ENCODE peak calls at places on chromosomes 4 and X, in seven cellular contexts. Z is Calu3, P is sigmoid colon, D is lower lobe of right lung, H is brain microvascular endothelial cell, R is neural crest cell, G is heart right ventricle. L is an unnamed sample.

GRCh38 chrX:24229400-24229879 is 79.9 kb downstream of the ZFX start:
- DNase-seq in Z (no peak), P (no peak), D (no peak), H (no peak), R (no peak), G (no peak), L (no peak)

GRCh38 chr4:13329963-13330362 is 154.2 kb downstream of the RAB28 start:
- DNase-seq in Z (no peak), P (no peak), D (no peak), H (no peak), R (no peak), G (no peak), L (no peak)

GRCh38 chr4:179678093-179678804 is 2236.0 kb upstream of the AGA start:
- DNase-seq in Z (no peak), P (no peak), D (no peak), H (peak; percentile 3), R (no peak), G (no peak), L (no peak)

GRCh38 chrX:627510-627964 is 3.1 kb upstream of the SHOX start:
- DNase-seq in Z (no peak), P (peak; percentile 38), D (no peak), H (no peak), R (no peak), G (no peak), L (no peak)

GRCh38 chr4:54727346-54727745 is 69.6 kb downstream of the KIT start:
- DNase-seq in Z (no peak), P (no peak), D (no peak), H (no peak), R (no peak), G (no peak), L (no peak)

GRCh38 chr4:1449475-1449832 is 43.2 kb upstream of the NKX1-1 start:
- DNase-seq in Z (no peak), P (no peak), D (peak; percentile 35), H (no peak), R (no peak), G (no peak), L (no peak)

GRCh38 chrX:20362268-20363002 is 95.7 kb upstream of the RPS6KA3 start:
- DNase-seq in Z (peak; percentile 61), P (no peak), D (no peak), H (peak; percentile 62), R (no peak), G (no peak), L (no peak)

GRCh38 chr4:14856076-14856926 is 146.0 kb upstream of the CPEB2 start:
- DNase-seq in Z (peak; percentile 67), P (peak; percentile 87), D (peak; percentile 63), H (peak; percentile 99), R (no peak), G (no peak), L (no peak)

GRCh38 chr4:149063007-149063406 is 620.8 kb upstream of the NR3C2 start:
- DNase-seq in Z (no peak), P (no peak), D (no peak), H (no peak), R (no peak), G (no peak), L (no peak)

GRCh38 chr4:79331126-79331876 is 5.4 kb upstream of the NAA11 start:
- DNase-seq in Z (peak; percentile 2), P (no peak), D (no peak), H (peak; percentile 6), R (no peak), G (no peak), L (no peak)

GRCh38 chr4:186342582-186342981 is 76.6 kb downstream of the F11 start:
- DNase-seq in Z (no peak), P (no peak), D (no peak), H (no peak), R (no peak), G (no peak), L (no peak)

GRCh38 chr4:151012376-151012775 is 2.7 kb downstream of the LRBA start:
- DNase-seq in Z (no peak), P (no peak), D (no peak), H (no peak), R (no peak), G (no peak), L (no peak)

GRCh38 chr4:73662709-73663546 is 42.7 kb upstream of the RASSF6 start:
- DNase-seq in Z (no peak), P (no peak), D (no peak), H (peak; percentile 47), R (no peak), G (no peak), L (no peak)

GRCh38 chr4:113101669-113102068 is 52.2 kb downstream of the ANK2 start:
- DNase-seq in Z (no peak), P (no peak), D (no peak), H (peak; percentile 39), R (no peak), G (no peak), L (no peak)

GRCh38 chrX:135688137-135688536 is 25.3 kb upstream of the CT45A1 start:
- DNase-seq in Z (no peak), P (no peak), D (no peak), H (no peak), R (no peak), G (no peak), L (no peak)

GRCh38 chr4:130478406-130478805 is 1382.5 kb downstream of the C4orf33 start:
- DNase-seq in Z (no peak), P (no peak), D (no peak), H (peak; percentile 91), R (no peak), G (no peak), L (no peak)

GRCh38 chrX:106919932-106920452 is at the start of gene CLDN2:
- DNase-seq in Z (no peak), P (no peak), D (no peak), H (no peak), R (no peak), G (no peak), L (no peak)

GRCh38 chr4:74654230-74654681 is 140.1 kb downstream of the BTC start:
- DNase-seq in Z (peak; percentile 80), P (no peak), D (no peak), H (peak; percentile 51), R (no peak), G (no peak), L (no peak)

GRCh38 chrX:136251042-136251991 is at the start of gene MAP7D3:
- DNase-seq in Z (peak; percentile 60), P (peak; percentile 82), D (peak; percentile 80), H (no peak), R (peak; percentile 30), G (peak; percentile 71), L (peak; percentile 25)

GRCh38 chr4:3340703-3341088 is 47.9 kb downstream of the RGS12 start:
- DNase-seq in Z (no peak), P (no peak), D (peak; percentile 91), H (no peak), R (no peak), G (no peak), L (no peak)

GRCh38 chrX:132603700-132604286 is 115.0 kb upstream of the MBNL3 start:
- DNase-seq in Z (no peak), P (no peak), D (no peak), H (no peak), R (no peak), G (no peak), L (no peak)

GRCh38 chr4:55385201-55385649 is 10.5 kb upstream of the TMEM165 start:
- DNase-seq in Z (no peak), P (no peak), D (no peak), H (peak; percentile 60), R (no peak), G (no peak), L (no peak)

GRCh38 chr4:7708981-7709380 is 230.7 kb downstream of the AFAP1 start:
- DNase-seq in Z (no peak), P (no peak), D (no peak), H (peak; percentile 24), R (no peak), G (no peak), L (no peak)

GRCh38 chrX:81412428-81412827 is 210.5 kb downstream of the SH3BGRL start:
- DNase-seq in Z (no peak), P (no peak), D (no peak), H (no peak), R (no peak), G (no peak), L (no peak)

GRCh38 chrX:81411517-81411916 is 209.6 kb downstream of the SH3BGRL start:
- DNase-seq in Z (no peak), P (no peak), D (no peak), H (no peak), R (no peak), G (no peak), L (no peak)

DNA sequence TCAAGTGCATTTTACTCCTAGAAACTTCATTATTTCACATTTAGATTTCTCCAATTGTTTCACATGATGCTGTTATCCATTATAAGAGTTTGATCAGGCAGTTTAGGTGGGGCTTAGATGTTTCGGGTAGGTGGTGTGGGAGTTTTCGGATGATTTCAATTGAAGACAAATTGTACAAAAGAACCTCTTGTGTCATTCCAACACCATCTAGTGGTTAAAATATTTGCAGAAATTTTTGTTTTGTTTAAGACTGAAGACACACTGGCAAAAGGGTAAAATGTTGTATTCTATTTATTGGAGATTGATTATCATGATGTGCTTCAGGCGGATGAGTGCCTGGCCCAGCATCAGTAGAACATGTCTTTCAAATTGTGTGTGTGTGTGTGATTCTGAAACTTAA is 212.7 kb downstream of the SH3BGRL start:
- DNase-seq in Z (no peak), P (no peak), D (no peak), H (no peak), R (no peak), G (no peak), L (no peak)
- TF ChIP-seq CTCF in Z (no peak), P (no peak), D (no peak), H (no peak), R (no peak), G (peak; percentile 19), L (no peak)

GRCh38 chr4:119087121-119087520 is 48.5 kb upstream of the MYOZ2 start:
- DNase-seq in Z (no peak), P (no peak), D (no peak), H (no peak), R (no peak), G (no peak), L (no peak)
- TF ChIP-seq CTCF in Z (no peak), P (no peak), D (peak; percentile 30), H (peak; percentile 22), R (no peak), G (peak; percentile 48), L (no peak)

GRCh38 chr4:148054275-148054674 is 322.4 kb downstream of the ARHGAP10 start:
- DNase-seq in Z (peak; percentile 12), P (no peak), D (no peak), H (peak; percentile 9), R (no peak), G (no peak), L (no peak)

GRCh38 chr4:148057425-148058020 is 325.6 kb downstream of the ARHGAP10 start:
- DNase-seq in Z (no peak), P (no peak), D (no peak), H (no peak), R (no peak), G (no peak), L (no peak)

GRCh38 chr4:148058160-148058859 is 326.4 kb downstream of the ARHGAP10 start:
- DNase-seq in Z (no peak), P (no peak), D (no peak), H (no peak), R (no peak), G (no peak), L (no peak)

GRCh38 chr4:148055844-148056243 is 324.0 kb downstream of the ARHGAP10 start:
- DNase-seq in Z (no peak), P (no peak), D (no peak), H (no peak), R (no peak), G (no peak), L (no peak)

GRCh38 chr4:148056879-148057278 is 325.0 kb downstream of the ARHGAP10 start:
- DNase-seq in Z (peak; percentile 28), P (no peak), D (peak; percentile 73), H (peak; percentile 63), R (no peak), G (peak; percentile 42), L (no peak)
- TF ChIP-seq CTCF in Z (no peak), P (no peak), D (peak; percentile 36), H (no peak), R (no peak), G (peak; percentile 36), L (no peak)

GRCh38 chrX:72609313-72609712 is 36.7 kb upstream of the HDAC8 start:
- DNase-seq in Z (peak; percentile 4), P (no peak), D (no peak), H (no peak), R (no peak), G (no peak), L (no peak)
- TF ChIP-seq CTCF in Z (peak; percentile 18), P (no peak), D (no peak), H (peak; percentile 33), R (no peak), G (peak; percentile 26), L (peak; percentile 12)